ENCODE peak calls at places on chromosomes 1 and 21, in five cellular contexts. L is mucosa of gallbladder; M is stimulated activated CD4-positive, alpha-beta T cell treated with anti-CD3 and anti-CD28 coated beads, Interleukin-2, amount 100 ng/mL, for 48 hours; B is naive thymus-derived CD8-positive, alpha-beta T cell; P is iris pigment epithelial cell. D is an unnamed sample.

GRCh38 chr1:6658359-6658758 is 33.7 kb downstream of the THAP3 start:
- DNase-seq in L (no peak), M (no peak), B (no peak), P (no peak), D (no peak)

GRCh38 chr1:91847851-91848250 is 38.1 kb downstream of the TGFBR3 start:
- DNase-seq in L (no peak), M (no peak), B (no peak), P (no peak), D (no peak)

GRCh38 chr1:199954701-199955100 is 72.8 kb upstream of the NR5A2 start:
- DNase-seq in L (no peak), M (no peak), B (no peak), P (peak; percentile 9), D (no peak)

GRCh38 chr1:13600762-13601483 is 17.3 kb downstream of the PDPN start:
- DNase-seq in L (no peak), M (no peak), B (no peak), P (no peak), D (no peak)

GRCh38 chr1:17763995-17764394 is 8.9 kb downstream of the ACTL8 start:
- DNase-seq in L (no peak), M (no peak), B (no peak), P (no peak), D (no peak)

GRCh38 chr1:116934586-116935207 is 25.0 kb downstream of the PTGFRN start:
- DNase-seq in L (no peak), M (no peak), B (no peak), P (no peak), D (no peak)

GRCh38 chr21:33241846-33242245 is 12.1 kb downstream of the IFNAR2 start:
- DNase-seq in L (no peak), M (no peak), B (no peak), P (no peak), D (no peak)

GRCh38 chr1:225611537-225612223 is 41.2 kb downstream of the ENAH start:
- DNase-seq in L (no peak), M (no peak), B (no peak), P (no peak), D (no peak)

GRCh38 chr1:31234870-31235269 is 4.8 kb downstream of the NKAIN1 start:
- DNase-seq in L (no peak), M (no peak), B (no peak), P (no peak), D (no peak)

GRCh38 chr1:176536588-176536987 is 73.6 kb downstream of the PAPPA2 start:
- DNase-seq in L (no peak), M (no peak), B (no peak), P (no peak), D (no peak)

GRCh38 chr1:153494976-153495535 is 34.6 kb upstream of the S100A7 start:
- DNase-seq in L (peak; percentile 38), M (peak; percentile 84), B (peak; percentile 57), P (peak; percentile 39), D (peak; percentile 31)

GRCh38 chr21:38142226-38142625 is 114.6 kb upstream of the KCNJ15 start:
- DNase-seq in L (no peak), M (no peak), B (no peak), P (no peak), D (no peak)

GRCh38 chr1:84504580-84505021 is 1.6 kb upstream of the SPATA1 start:
- DNase-seq in L (no peak), M (no peak), B (no peak), P (peak; percentile 86), D (no peak)

GRCh38 chr1:57423135-57424131 is at the start of gene DAB1:
- DNase-seq in L (no peak), M (no peak), B (no peak), P (peak; percentile 22), D (peak; percentile 10)

GRCh38 chr1:18608534-18608933 is 22.1 kb upstream of the PAX7 start:
- DNase-seq in L (no peak), M (no peak), B (no peak), P (no peak), D (no peak)

GRCh38 chr1:201020040-201020591 is 3.4 kb downstream of the KIF21B start:
- DNase-seq in L (no peak), M (no peak), B (peak; percentile 23), P (no peak), D (no peak)

GRCh38 chr1:156865258-156865657 is 4.6 kb downstream of the NTRK1 start:
- DNase-seq in L (no peak), M (no peak), B (no peak), P (no peak), D (no peak)

GRCh38 chr1:160789702-160790611 is 6.0 kb upstream of the LY9 start:
- DNase-seq in L (no peak), M (no peak), B (no peak), P (no peak), D (peak; percentile 42)

GRCh38 chr1:170075186-170075585 is 691 bp upstream of the KIFAP3 start:
- DNase-seq in L (no peak), M (no peak), B (no peak), P (no peak), D (no peak)

GRCh38 chr1:118990513-118991131 is 2.5 kb upstream of the TBX15 start:
- DNase-seq in L (no peak), M (no peak), B (no peak), P (no peak), D (no peak)

GRCh38 chr1:156400191-156400920 is 31.3 kb downstream of the RHBG start:
- DNase-seq in L (no peak), M (no peak), B (no peak), P (no peak), D (no peak)

GRCh38 chr1:205543351-205544305 is 39.2 kb downstream of the CDK18 start:
- DNase-seq in L (peak; percentile 78), M (no peak), B (no peak), P (peak; percentile 68), D (no peak)

D was measured in GM12892.